ENCODE peak calls at places on chromosome 17, in eight cellular contexts. O, C, I, T, K, S, L and V are unnamed samples.

GRCh38 chr17:34798581-34798980 is 162.7 kb downstream of the CCT6B start:
- DNase-seq in O (no peak), C (peak; percentile 70), I (peak; percentile 20), T (no peak), K (no peak), S (no peak), L (no peak), V (no peak)

GRCh38 chr17:58786586-58787295 is 31.1 kb downstream of the PPM1E start:
- DNase-seq in O (peak; percentile 26), C (no peak), I (no peak), T (peak; percentile 46), K (no peak), S (no peak), L (peak; percentile 21), V (peak; percentile 65)

GRCh38 chr17:81551458-81552243 is 502 bp downstream of the FAAP100 start:
- DNase-seq in O (peak; percentile 46), C (no peak), I (no peak), T (peak; percentile 69), K (peak; percentile 26), S (peak; percentile 77), L (peak; percentile 85), V (no peak)

GRCh38 chr17:55735784-55736405 is 13.2 kb upstream of the TMEM100 start:
- DNase-seq in O (peak; percentile 72), C (no peak), I (peak; percentile 24), T (peak; percentile 32), K (peak; percentile 63), S (peak; percentile 47), L (peak; percentile 52), V (peak; percentile 49)

GRCh38 chr17:32341857-32342602 is at the start of gene C17orf75:
- DNase-seq in O (peak; percentile 90), C (no peak), I (peak; percentile 88), T (peak; percentile 73), K (peak; percentile 92), S (peak; percentile 76), L (peak; percentile 87), V (peak; percentile 63)

GRCh38 chr17:37082461-37082860 is 133.7 kb downstream of the AATF start:
- DNase-seq in O (no peak), C (no peak), I (no peak), T (no peak), K (no peak), S (no peak), L (no peak), V (no peak)

GRCh38 chr17:41196068-41196467 is 6.4 kb downstream of the KRTAP9-1 start:
- DNase-seq in O (no peak), C (no peak), I (no peak), T (no peak), K (no peak), S (no peak), L (no peak), V (no peak)

GRCh38 chr17:80003969-80004368 is 31.7 kb downstream of the TBC1D16 start:
- DNase-seq in O (no peak), C (no peak), I (no peak), T (no peak), K (peak; percentile 35), S (no peak), L (no peak), V (no peak)

GRCh38 chr17:42221886-42222745 is 27.8 kb upstream of the GHDC start:
- DNase-seq in O (peak; percentile 74), C (peak; percentile 15), I (peak; percentile 61), T (peak; percentile 77), K (peak; percentile 78), S (peak; percentile 59), L (peak; percentile 77), V (peak; percentile 7)

GRCh38 chr17:3318336-3318735 is 20.2 kb upstream of the OR3A1 start:
- DNase-seq in O (peak; percentile 55), C (no peak), I (no peak), T (no peak), K (no peak), S (no peak), L (no peak), V (no peak)

GRCh38 chr17:79203657-79204056 is 129.0 kb downstream of the ENGASE start:
- DNase-seq in O (no peak), C (no peak), I (no peak), T (no peak), K (no peak), S (no peak), L (no peak), V (no peak)

GRCh38 chr17:10357768-10358167 is 15.0 kb downstream of the MYH13 start:
- DNase-seq in O (peak; percentile 31), C (peak; percentile 19), I (peak; percentile 72), T (no peak), K (peak; percentile 29), S (peak; percentile 57), L (peak; percentile 27), V (no peak)

GRCh38 chr17:79202476-79202875 is 127.9 kb downstream of the ENGASE start:
- DNase-seq in O (no peak), C (no peak), I (no peak), T (no peak), K (no peak), S (no peak), L (peak; percentile 74), V (no peak)

GRCh38 chr17:10121971-10122707 is 76.3 kb downstream of the GAS7 start:
- DNase-seq in O (no peak), C (no peak), I (no peak), T (no peak), K (peak; percentile 90), S (no peak), L (no peak), V (no peak)

GRCh38 chr17:49223517-49224197 is 6.9 kb downstream of the PHOSPHO1 start:
- DNase-seq in O (peak; percentile 52), C (no peak), I (peak; percentile 92), T (no peak), K (peak; percentile 56), S (peak; percentile 68), L (peak; percentile 89), V (peak; percentile 21)

GRCh38 chr17:12041316-12041715 is 20.6 kb downstream of the MAP2K4 start:
- DNase-seq in O (peak; percentile 29), C (no peak), I (no peak), T (peak; percentile 57), K (peak; percentile 43), S (no peak), L (no peak), V (peak; percentile 71)

GRCh38 chr17:68679882-68680281 is 78.7 kb upstream of the FAM20A start:
- DNase-seq in O (no peak), C (no peak), I (no peak), T (no peak), K (no peak), S (no peak), L (no peak), V (no peak)

GRCh38 chr17:75575728-75576127 is 11.9 kb upstream of the MYO15B start:
- DNase-seq in O (no peak), C (no peak), I (no peak), T (no peak), K (no peak), S (no peak), L (no peak), V (no peak)
- TF ChIP-seq MAX in O (no peak), C (no peak), I (no peak), T (no peak), K (no peak), S (no peak), L (no peak), V (no peak)

DNA sequence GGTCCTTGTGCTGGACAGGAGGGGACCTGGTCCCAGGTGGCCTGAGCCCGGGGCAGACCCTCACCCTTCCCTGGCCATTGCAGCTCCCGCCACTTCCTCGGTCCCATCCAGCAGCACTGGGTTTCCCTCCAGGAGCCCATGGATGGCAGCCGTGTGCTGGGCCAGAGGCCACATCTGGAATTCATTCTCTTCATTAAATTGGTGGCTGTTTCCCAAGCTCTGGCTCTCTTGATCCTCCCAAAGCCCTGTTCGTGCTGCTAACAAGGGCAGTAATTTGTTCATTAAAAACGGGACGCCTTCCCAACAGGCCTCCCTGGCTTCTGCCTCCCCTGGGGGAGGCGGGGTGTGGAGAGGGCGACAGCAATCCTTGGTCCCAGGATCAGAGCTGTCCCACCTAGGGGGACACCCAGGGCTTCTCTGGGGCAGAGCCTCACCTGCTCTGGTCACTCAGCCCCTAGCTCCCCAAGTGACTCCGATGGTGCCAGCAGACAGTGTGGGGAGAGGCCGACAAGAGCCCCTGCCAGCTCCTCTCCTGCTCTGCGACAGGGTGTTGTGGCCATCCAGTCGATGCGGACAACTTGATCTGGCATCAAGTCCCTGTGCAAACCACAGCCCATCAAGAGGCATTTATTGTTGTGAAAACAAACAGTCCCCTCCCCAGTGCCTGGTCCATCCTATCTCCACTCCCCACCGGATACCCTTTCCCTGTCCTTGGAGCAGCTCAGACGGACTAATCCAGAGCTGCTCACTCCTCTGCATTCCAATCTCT is 44.0 kb downstream of the SDK2 start:
- DNase-seq in O (no peak), C (no peak), I (no peak), T (no peak), K (no peak), S (no peak), L (peak; percentile 91), V (no peak)
- TF ChIP-seq MAX in O (no peak), C (no peak), I (no peak), T (no peak), K (no peak), S (no peak), L (no peak), V (no peak)

DNA sequence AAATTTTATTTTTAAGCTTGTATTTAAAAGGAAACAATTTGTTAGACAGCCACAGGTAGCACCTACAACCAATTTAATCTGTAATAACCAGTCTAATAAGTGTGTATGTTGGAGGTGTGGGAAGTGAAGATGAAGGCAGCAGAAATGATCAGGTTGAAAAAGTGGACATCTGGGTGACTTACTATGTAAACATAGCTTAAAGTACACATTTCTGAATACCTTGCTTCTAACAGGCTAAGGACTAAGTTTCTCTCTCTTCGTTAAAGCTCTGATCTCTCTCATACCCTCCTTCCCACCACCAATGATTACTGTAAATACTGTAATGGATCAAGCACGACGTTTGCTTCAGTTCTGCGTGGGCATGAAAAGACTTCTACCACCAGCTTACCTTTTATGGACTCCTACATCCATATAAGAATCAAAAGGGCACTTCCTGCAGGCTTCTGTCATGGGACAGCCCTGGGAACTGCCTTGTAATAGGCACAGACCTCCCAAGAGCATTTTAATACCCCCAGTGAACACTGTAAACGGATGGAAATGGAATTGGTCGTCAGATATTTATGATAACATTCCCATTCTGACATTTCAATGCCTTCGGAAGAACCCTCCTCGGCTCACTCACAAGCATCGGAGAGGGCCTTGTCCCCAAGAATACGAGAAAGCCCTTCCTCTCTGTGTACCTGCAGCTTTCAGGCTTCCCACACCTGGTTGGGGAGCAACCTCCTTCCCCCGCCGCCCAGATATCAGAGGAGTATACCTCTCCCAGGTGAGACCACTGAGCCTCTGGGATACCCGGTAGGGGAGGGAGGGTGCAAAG is 693 bp downstream of the CCDC43 start:
- DNase-seq in O (no peak), C (no peak), I (no peak), T (peak; percentile 4), K (peak; percentile 9), S (no peak), L (no peak), V (no peak)
- TF ChIP-seq MAX in O (no peak), C (no peak), I (no peak), T (no peak), K (no peak), S (no peak), L (no peak), V (no peak)

DNA sequence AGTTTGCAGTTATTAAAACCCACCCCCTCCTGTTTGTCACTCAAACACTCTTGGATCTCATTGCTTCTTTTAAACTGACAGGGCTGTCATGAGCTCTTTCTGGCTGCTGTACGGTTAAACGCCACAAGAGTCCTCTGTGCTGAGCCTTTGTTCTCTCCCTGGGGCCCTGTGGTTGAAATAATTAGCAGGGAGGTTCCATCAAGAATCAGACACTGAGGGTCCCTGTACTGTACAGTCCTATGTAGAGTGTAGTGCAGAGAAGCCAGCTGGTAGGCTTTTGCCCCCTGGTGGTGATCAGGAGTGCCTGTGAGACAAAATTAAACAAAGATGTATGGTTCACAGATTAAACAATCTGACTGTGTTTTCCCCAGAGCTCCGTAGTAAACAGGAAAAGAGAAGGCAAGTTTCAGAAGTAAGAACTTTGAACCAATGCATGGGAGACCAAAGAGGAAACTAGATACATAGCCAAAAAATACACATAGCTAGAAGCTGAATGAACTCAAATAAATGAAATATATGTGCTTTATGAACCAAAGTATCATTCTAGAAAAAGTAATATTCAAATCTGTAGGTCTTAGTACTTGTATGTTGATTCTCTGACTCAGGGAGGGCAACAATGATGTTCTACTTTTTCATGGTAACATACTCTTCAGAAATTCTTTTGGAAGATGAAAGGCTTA is 1.4 kb upstream of the SSH2 start:
- DNase-seq in O (peak; percentile 85), C (no peak), I (peak; percentile 23), T (peak; percentile 86), K (peak; percentile 99), S (peak; percentile 57), L (peak; percentile 75), V (peak; percentile 82)
- TF ChIP-seq MAX in O (peak; percentile 47), C (no peak), I (no peak), T (no peak), K (no peak), S (no peak), L (no peak), V (peak; percentile 30)